ENCODE peak calls at places on chromosomes 5 and 9, in nine cellular contexts. A, N, I, O, Q, P, V, J and L are unnamed samples.

GRCh38 chr9:3181049-3181953 is 337.4 kb upstream of the PUM3 start:
- DNase-seq in A (peak), N (peak), I (no peak), O (no peak), Q (no peak), P (no peak), V (peak), J (no peak), L (peak)

GRCh38 chr9:99807276-99807852 is 14.3 kb upstream of the NR4A3 start:
- DNase-seq in A (peak), N (peak), I (peak), O (peak), Q (no peak), P (peak), V (peak), J (peak), L (peak)

GRCh38 chr9:121844090-121844489 is 192.7 kb downstream of the DAB2IP start:
- DNase-seq in A (no peak), N (no peak), I (no peak), O (no peak), Q (no peak), P (no peak), V (no peak), J (no peak), L (no peak)

GRCh38 chr5:151569132-151570046 is 21.7 kb downstream of the FAT2 start:
- DNase-seq in A (peak), N (no peak), I (no peak), O (no peak), Q (no peak), P (no peak), V (no peak), J (no peak), L (no peak)

GRCh38 chr5:32887390-32887789 is 176.3 kb downstream of the NPR3 start:
- DNase-seq in A (no peak), N (no peak), I (no peak), O (no peak), Q (no peak), P (no peak), V (no peak), J (no peak), L (no peak)

GRCh38 chr9:123335227-123335985 is 20.6 kb upstream of the CRB2 start:
- DNase-seq in A (peak), N (no peak), I (no peak), O (no peak), Q (peak), P (peak), V (no peak), J (no peak), L (no peak)

GRCh38 chr5:135051399-135051798 is 17.4 kb upstream of the PITX1 start:
- DNase-seq in A (no peak), N (no peak), I (no peak), O (no peak), Q (no peak), P (no peak), V (no peak), J (no peak), L (no peak)

GRCh38 chr5:74624501-74624900 is 16.0 kb downstream of the ENC1 start:
- DNase-seq in A (no peak), N (no peak), I (no peak), O (no peak), Q (no peak), P (no peak), V (no peak), J (no peak), L (no peak)

GRCh38 chr5:173474881-173475287 is 141.6 kb downstream of the BOD1 start:
- DNase-seq in A (no peak), N (no peak), I (no peak), O (no peak), Q (no peak), P (no peak), V (no peak), J (no peak), L (no peak)

GRCh38 chr5:160039810-160040470 is 31.0 kb downstream of the TTC1 start:
- DNase-seq in A (no peak), N (no peak), I (no peak), O (no peak), Q (no peak), P (no peak), V (no peak), J (no peak), L (no peak)

GRCh38 chr5:171845857-171846785 is 60.5 kb downstream of the SMIM23 start:
- DNase-seq in A (no peak), N (no peak), I (no peak), O (peak), Q (no peak), P (no peak), V (no peak), J (no peak), L (no peak)